ENCODE peak calls at places on chromosomes 11 and 22, in seven cellular contexts. Y is lower lobe of right lung, L is hepatocyte, E is left ventricle myocardium inferior, P is PC-3, X is heart right ventricle, N is ovary. K is an unnamed sample.

GRCh38 chr11:29616611-29617010 is 400.2 kb downstream of the KCNA4 start:
- DNase-seq in X (no peak), P (no peak), Y (no peak), L (no peak), N (no peak), E (no peak), K (no peak)

GRCh38 chr22:26585104-26585790 is 4.7 kb downstream of the TPST2 start:
- DNase-seq in Y (peak), N (peak), P (peak), X (peak), E (peak), L (peak), K (no peak)

GRCh38 chr11:77198440-77198849 is 70.4 kb downstream of the MYO7A start:
- DNase-seq in P (peak), L (no peak), Y (no peak), E (no peak), N (peak), X (no peak), K (no peak)

GRCh38 chr22:19450363-19451175 is 3.1 kb upstream of the C22orf39 start:
- DNase-seq in X (no peak), Y (no peak), P (no peak), E (no peak), L (no peak), N (no peak), K (no peak)

GRCh38 chr22:17418890-17419324 is 49.6 kb downstream of the CECR2 start:
- DNase-seq in P (no peak), E (no peak), N (no peak), X (peak), L (no peak), Y (no peak), K (no peak)

GRCh38 chr11:76791861-76792260 is 8.7 kb downstream of the TSKU start:
- DNase-seq in N (no peak), X (no peak), L (no peak), Y (no peak), P (peak), E (no peak), K (no peak)

GRCh38 chr11:57224537-57224936 is 12.5 kb downstream of the APLNR start:
- DNase-seq in E (no peak), L (no peak), P (peak), Y (no peak), X (no peak), N (no peak), K (no peak)

GRCh38 chr22:44462246-44463015 is 35.6 kb downstream of the RTL6 start:
- DNase-seq in P (no peak), Y (no peak), L (no peak), N (no peak), E (no peak), X (no peak), K (no peak)

GRCh38 chr22:26763633-26764295 is 106.4 kb downstream of the MIAT start:
- DNase-seq in P (peak), L (peak), X (no peak), N (no peak), Y (no peak), E (no peak), K (no peak)

GRCh38 chr11:8810331-8811301 is 100.4 kb upstream of the AKIP1 start:
- DNase-seq in E (peak), X (peak), L (peak), P (peak), N (peak), Y (peak), K (no peak)

GRCh38 chr11:101345891-101346290 is 216.3 kb upstream of the PGR start:
- DNase-seq in N (no peak), E (no peak), Y (no peak), L (no peak), P (no peak), X (no peak), K (no peak)

GRCh38 chr11:35887737-35888136 is 56.1 kb upstream of the LDLRAD3 start:
- DNase-seq in P (no peak), Y (no peak), N (no peak), L (no peak), E (no peak), X (no peak), K (no peak)

GRCh38 chr11:64660205-64660604 is 62.8 kb downstream of the NRXN2 start:
- DNase-seq in Y (peak), N (no peak), L (no peak), X (no peak), P (no peak), E (no peak), K (no peak)

GRCh38 chr22:20423636-20424511 is 13.8 kb downstream of the SCARF2 start:
- DNase-seq in P (no peak), X (no peak), E (no peak), N (no peak), Y (no peak), L (peak), K (no peak)

GRCh38 chr22:40684728-40685127 is 5.4 kb downstream of the MCHR1 start:
- DNase-seq in Y (no peak), P (no peak), X (no peak), N (no peak), E (no peak), L (no peak), K (peak)

GRCh38 chr11:130031056-130031455 is 28.4 kb upstream of the PRDM10 start:
- DNase-seq in P (no peak), Y (no peak), E (no peak), X (no peak), N (no peak), L (no peak), K (no peak)

GRCh38 chr11:117663389-117663788 is 133.6 kb downstream of the DSCAML1 start:
- DNase-seq in N (no peak), E (no peak), L (no peak), X (no peak), P (no peak), Y (no peak), K (no peak)

GRCh38 chr11:94740083-94740974 is 27.8 kb upstream of the AMOTL1 start:
- DNase-seq in P (peak), Y (peak), X (peak), L (peak), N (peak), E (peak), K (no peak)

GRCh38 chr22:32218470-32218869 is 13.6 kb upstream of the RFPL2 start:
- DNase-seq in X (no peak), P (no peak), L (no peak), Y (no peak), N (no peak), E (no peak), K (no peak)

GRCh38 chr11:64892838-64893193 is 14.4 kb upstream of the EHD1 start:
- DNase-seq in X (no peak), Y (no peak), P (no peak), E (no peak), L (no peak), N (no peak), K (no peak)

GRCh38 chr22:20453222-20453621 is 15.6 kb upstream of the SCARF2 start:
- DNase-seq in P (no peak), N (no peak), E (no peak), X (no peak), Y (no peak), L (no peak), K (no peak)

GRCh38 chr11:76736773-76737495 is 46.2 kb upstream of the TSKU start:
- DNase-seq in E (no peak), N (no peak), P (no peak), X (no peak), L (no peak), Y (no peak), K (no peak)

GRCh38 chr22:28172948-28173360 is 253.9 kb upstream of the PITPNB start:
- DNase-seq in N (no peak), L (peak), X (no peak), E (no peak), P (peak), Y (no peak), K (no peak)

GRCh38 chr22:45769569-45770210 is 98.1 kb downstream of the ATXN10 start:
- DNase-seq in N (no peak), Y (no peak), X (no peak), E (no peak), L (no peak), P (no peak), K (no peak)

GRCh38 chr11:28569099-28569498 is 460.9 kb downstream of the METTL15 start:
- DNase-seq in P (no peak), Y (no peak), L (no peak), N (no peak), E (no peak), X (no peak), K (no peak)

GRCh38 chr11:28566643-28567042 is 458.5 kb downstream of the METTL15 start:
- DNase-seq in X (peak), Y (peak), N (peak), L (peak), E (peak), P (no peak), K (no peak)
- H3K27ac ChIP-seq in X (peak), Y (no peak), N (no peak), L (peak), E (peak), P (no peak), K (no peak)

DNA sequence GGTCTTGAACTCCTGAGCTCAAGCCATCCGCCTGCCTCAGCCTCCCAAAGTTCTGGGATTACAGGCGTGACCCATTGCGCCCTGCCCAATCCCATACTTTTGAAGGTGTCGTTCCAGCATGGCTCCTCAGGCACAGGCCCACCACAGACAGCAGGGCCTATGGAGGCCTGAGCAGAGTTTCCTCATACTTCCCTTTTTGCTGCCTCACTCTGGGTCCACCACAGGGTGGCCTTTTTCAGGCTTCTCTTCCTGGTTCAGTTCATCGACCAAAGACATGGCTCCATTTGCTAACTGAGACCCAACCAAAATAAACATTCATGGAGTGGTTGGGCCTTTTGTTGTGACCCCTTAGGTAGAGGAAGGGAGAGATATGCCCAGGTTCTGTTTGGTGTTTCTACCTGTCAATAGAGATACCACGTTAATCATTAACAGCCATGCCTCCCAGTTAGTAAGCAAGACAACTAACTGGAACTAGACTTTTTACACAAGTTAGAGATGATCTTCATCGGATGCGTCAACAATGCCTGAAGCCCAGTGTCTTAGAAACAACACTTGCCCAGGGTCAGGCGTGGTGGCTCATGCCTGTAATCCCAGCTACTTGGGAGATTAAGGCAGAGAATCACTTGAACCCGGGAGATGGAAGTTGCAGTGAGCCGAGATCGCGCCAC is 35.1 kb downstream of the TRIOBP start:
- DNase-seq in L (peak), E (no peak), X (no peak), Y (no peak), N (no peak), P (no peak), K (no peak)
- TF ChIP-seq CTCF in L (peak), E (peak), X (no peak), Y (no peak), N (no peak), P (no peak), K (no peak)

GRCh38 chr11:67288198-67288451 is 978 bp upstream of the ANKRD13D start:
- DNase-seq in X (no peak), Y (no peak), L (no peak), E (no peak), P (no peak), N (no peak), K (no peak)
- H3K27ac ChIP-seq in X (peak), Y (peak), L (peak), E (peak), P (peak), N (peak), K (peak)

GRCh38 chr11:103862049-103862826 is 174.2 kb upstream of the DDI1 start:
- DNase-seq in L (no peak), X (no peak), P (no peak), E (no peak), N (no peak), Y (no peak), K (no peak)

GRCh38 chr11:103863497-103863896 is 172.9 kb upstream of the DDI1 start:
- DNase-seq in Y (no peak), N (no peak), X (no peak), E (no peak), P (no peak), L (no peak), K (no peak)

GRCh38 chr11:103867481-103867880 is 169.0 kb upstream of the DDI1 start:
- DNase-seq in L (no peak), Y (no peak), N (no peak), X (no peak), E (no peak), P (no peak), K (no peak)

GRCh38 chr11:103862827-103863213 is 173.6 kb upstream of the DDI1 start:
- DNase-seq in E (no peak), P (no peak), L (no peak), Y (no peak), X (no peak), N (no peak), K (no peak)
- TF ChIP-seq CTCF in E (no peak), P (peak), L (no peak), Y (no peak), X (no peak), N (no peak), K (no peak)

GRCh38 chr22:50250249-50250554 is 863 bp downstream of the HDAC10 start:
- DNase-seq in Y (no peak), N (no peak), E (no peak), L (no peak), X (no peak), P (no peak), K (no peak)
- H3K27ac ChIP-seq in Y (peak), N (no peak), E (peak), L (no peak), X (peak), P (no peak), K (no peak)

DNA sequence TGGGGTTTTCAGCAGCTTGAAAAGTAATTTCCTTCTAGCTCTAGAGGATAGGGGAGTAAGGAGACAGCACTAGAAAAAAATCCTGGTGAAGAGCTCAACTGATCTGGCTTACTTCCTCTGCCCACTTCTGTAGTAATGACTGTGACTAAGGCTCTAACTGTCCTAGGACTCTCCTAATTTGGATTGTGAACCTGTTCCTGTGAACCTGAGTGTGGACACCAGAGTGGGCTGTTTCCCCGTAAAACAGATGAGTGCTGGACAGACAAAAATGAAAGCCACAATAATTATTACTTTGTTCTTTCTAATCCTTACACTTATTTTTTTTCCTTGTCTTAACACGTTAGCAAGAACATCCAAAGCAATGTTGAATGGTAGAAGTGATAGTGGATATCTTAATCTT is 154.1 kb downstream of the AASDHPPT start:
- DNase-seq in Y (no peak), X (no peak), E (no peak), P (peak), N (no peak), L (peak), K (no peak)
- TF ChIP-seq CTCF in Y (no peak), X (peak), E (peak), P (peak), N (no peak), L (peak), K (no peak)